ENCODE peak calls at places on chromosomes 5 and 9, in six cellular contexts. N, U, P, J, D and I are unnamed samples.
A peak's percentile ranks its signal among the peaks of the same experiment; 100 is the strongest.

GRCh38 chr5:14953075-14953474 is 81.5 kb upstream of the ANKH start:
- DNase-seq in D (no peak), N (no peak), P (no peak), U (no peak), J (no peak), I (no peak)

GRCh38 chr5:29005386-29005785 is 1967.0 kb upstream of the CDH9 start:
- DNase-seq in U (no peak), P (peak; percentile 1), J (no peak), D (no peak), N (no peak), I (no peak)

GRCh38 chr5:109997191-109997590 is 307.5 kb downstream of the MAN2A1 start:
- DNase-seq in D (no peak), J (no peak), P (no peak), N (no peak), U (no peak), I (no peak)

GRCh38 chr9:136364942-136365774 is 1.6 kb upstream of the DNLZ start:
- DNase-seq in J (no peak), D (no peak), U (no peak), P (no peak), N (no peak), I (no peak)

GRCh38 chr5:111159845-111160244 is 64.3 kb upstream of the CAMK4 start:
- DNase-seq in N (no peak), J (no peak), D (no peak), U (no peak), P (no peak), I (no peak)

GRCh38 chr5:84274585-84275468 is 109.9 kb downstream of the EDIL3 start:
- DNase-seq in U (peak; percentile 60), J (no peak), P (peak; percentile 35), D (no peak), N (no peak), I (peak; percentile 26)

GRCh38 chr9:93020785-93021670 is 37.5 kb upstream of the SUSD3 start:
- DNase-seq in P (no peak), U (no peak), N (peak; percentile 47), D (peak; percentile 39), J (no peak), I (no peak)

GRCh38 chr5:76403963-76404693 is 1.0 kb downstream of the IQGAP2 start:
- DNase-seq in N (peak; percentile 88), D (peak; percentile 74), J (peak; percentile 55), U (no peak), P (peak; percentile 20), I (no peak)

GRCh38 chr5:154850255-154851062 is at the start of gene FAXDC2:
- DNase-seq in D (no peak), J (no peak), P (peak; percentile 93), N (peak; percentile 68), U (peak; percentile 88), I (peak; percentile 83)

GRCh38 chr5:138371454-138371853 is 19.0 kb downstream of the KDM3B start:
- DNase-seq in D (no peak), N (no peak), P (no peak), U (no peak), J (no peak), I (no peak)

GRCh38 chr9:114487607-114488300 is 17.5 kb downstream of the WHRN start:
- DNase-seq in P (peak; percentile 63), J (peak; percentile 16), U (peak; percentile 76), D (peak; percentile 55), N (peak; percentile 84), I (peak; percentile 39)

GRCh38 chr5:161847896-161848510 is at the start of gene GABRA1:
- DNase-seq in J (no peak), U (no peak), P (no peak), N (no peak), D (no peak), I (no peak)

GRCh38 chr9:14051459-14051858 is 262.5 kb downstream of the NFIB start:
- DNase-seq in D (no peak), U (peak; percentile 57), N (no peak), P (peak; percentile 61), J (no peak), I (no peak)

GRCh38 chr9:81420024-81420423 is 269.3 kb downstream of the TLE1 start:
- DNase-seq in N (no peak), P (no peak), J (no peak), U (no peak), D (no peak), I (no peak)

GRCh38 chr5:178106556-178107239 is 6.6 kb upstream of the N4BP3 start:
- DNase-seq in J (no peak), P (no peak), U (no peak), N (no peak), D (no peak), I (no peak)

GRCh38 chr9:133814586-133815090 is 76.5 kb upstream of the SARDH start:
- DNase-seq in N (no peak), P (no peak), D (no peak), U (no peak), J (no peak), I (no peak)

GRCh38 chr5:1671351-1671750 is 128.3 kb downstream of the MRPL36 start:
- DNase-seq in N (no peak), D (no peak), P (no peak), J (no peak), U (no peak), I (no peak)

GRCh38 chr5:78777901-78778300 is 129.3 kb upstream of the LHFPL2 start:
- DNase-seq in U (no peak), J (no peak), D (no peak), P (no peak), N (no peak), I (no peak)

GRCh38 chr5:95709967-95710650 is 21.0 kb upstream of the RHOBTB3 start:
- DNase-seq in D (no peak), U (no peak), J (no peak), N (no peak), P (peak; percentile 55), I (no peak)

GRCh38 chr5:115657883-115658233 is 32.0 kb upstream of the TMED7 start:
- DNase-seq in P (peak; percentile 83), U (peak; percentile 55), J (no peak), D (no peak), N (no peak), I (peak; percentile 62)

GRCh38 chr5:175861337-175862130 is 9.8 kb upstream of the CPLX2 start:
- DNase-seq in U (no peak), D (no peak), J (no peak), P (no peak), N (no peak), I (no peak)

GRCh38 chr5:89232139-89232603 is 349.2 kb upstream of the MEF2C start:
- DNase-seq in N (no peak), D (no peak), J (peak; percentile 89), P (no peak), U (peak; percentile 6), I (no peak)

GRCh38 chr9:129398901-129399300 is 220.8 kb upstream of the IER5L start:
- DNase-seq in D (no peak), J (no peak), U (no peak), N (no peak), P (no peak), I (no peak)

GRCh38 chr5:72472666-72473422 is 34.4 kb downstream of the ZNF366 start:
- DNase-seq in P (no peak), D (no peak), N (no peak), J (no peak), U (no peak), I (peak; percentile 63)

GRCh38 chr9:120348951-120349429 is 231.0 kb downstream of the CDK5RAP2 start:
- DNase-seq in J (no peak), U (peak; percentile 63), D (no peak), N (no peak), P (peak; percentile 50), I (peak; percentile 34)

GRCh38 chr9:36148652-36149051 is 12.1 kb downstream of the GLIPR2 start:
- DNase-seq in P (peak; percentile 99), J (peak; percentile 80), U (peak; percentile 99), D (peak; percentile 26), N (peak; percentile 95), I (peak; percentile 94)

GRCh38 chr9:125988479-125989050 is 241.4 kb downstream of the PBX3 start:
- DNase-seq in D (no peak), J (no peak), N (peak; percentile 36), P (no peak), U (no peak), I (no peak)